ENCODE peak calls at places on chromosomes 16 and 17, in six cellular contexts. A is NCI-H1436; U is stimulated activated CD4-positive, alpha-beta T cell treated with anti-CD3 and anti-CD28 coated beads, Interleukin-1b, Interleukin-23, amount 100 ng/mL, for 24 hours; L is activated CD4-positive, alpha-beta T cell treated with anti-CD3 and anti-CD28 coated beads, Interleukin-2, amount 50 U/mL, for 4 hours; T is GM18507; Y is fibroblast of pulmonary artery. C is an unnamed sample.

GRCh38 chr17:18031955-18032354 is 7.0 kb downstream of the ATPAF2 start:
- DNase-seq in A (no peak), U (no peak), L (no peak), T (no peak), Y (peak), C (no peak)

GRCh38 chr16:59633996-59634579 is 900.0 kb upstream of the GOT2 start:
- DNase-seq in A (no peak), U (no peak), L (no peak), T (no peak), Y (peak), C (no peak)

GRCh38 chr17:83185023-83186002 is 105.9 kb downstream of the METRNL start:
- DNase-seq in A (no peak), U (no peak), L (no peak), T (no peak), Y (no peak), C (no peak)

GRCh38 chr17:42857389-42857788 is 6.4 kb downstream of the AOC3 start:
- DNase-seq in A (no peak), U (no peak), L (no peak), T (no peak), Y (no peak), C (no peak)

GRCh38 chr17:79630120-79630519 is 19.3 kb upstream of the RBFOX3 start:
- DNase-seq in A (no peak), U (no peak), L (no peak), T (no peak), Y (no peak), C (no peak)

GRCh38 chr17:82325286-82326180 is 8.0 kb downstream of the SECTM1 start:
- DNase-seq in A (no peak), U (no peak), L (no peak), T (no peak), Y (no peak), C (no peak)

GRCh38 chr16:65745-66144 is 6.7 kb downstream of the RHBDF1 start:
- DNase-seq in A (peak), U (peak), L (peak), T (peak), Y (peak), C (peak)

GRCh38 chr17:17669081-17669850 is 12.0 kb upstream of the RAI1 start:
- DNase-seq in A (peak), U (no peak), L (no peak), T (no peak), Y (no peak), C (no peak)

GRCh38 chr16:29804455-29805231 is 1.7 kb upstream of the MAZ start:
- DNase-seq in A (no peak), U (no peak), L (no peak), T (no peak), Y (no peak), C (no peak)

GRCh38 chr17:43094129-43094834 is 30.9 kb downstream of the BRCA1 start:
- DNase-seq in A (no peak), U (no peak), L (no peak), T (no peak), Y (peak), C (no peak)

GRCh38 chr17:9125722-9126121 is 104.4 kb downstream of the NTN1 start:
- DNase-seq in A (no peak), U (no peak), L (no peak), T (no peak), Y (no peak), C (no peak)

C was measured in NCI-H2107.